ENCODE peak calls at places on chromosome X, in seven cellular contexts. One of them, this sample, is unnamed.

GRCh38 chrX:119406739-119407138 is 7.6 kb downstream of the SLC25A43 start:
- DNase-seq in H1: no peak
- DNase-seq in HTR-8/SVneo: no peak
- DNase-seq in stimulated activated CD4-positive, alpha-beta T cell treated with anti-CD3 and anti-CD28 coated beads, Interleukin-4, amount 100 ng/mL, for 48 hours: no peak
- DNase-seq in activated naive CD4-positive, alpha-beta T cell treated with anti-CD3 and anti-CD28 coated beads, Interleukin-2, amount 50 U/mL, for 16 hours: no peak
- DNase-seq in occipital lobe: no peak
- DNase-seq in NCI-H146: no peak
- DNase-seq in this sample: no peak

GRCh38 chrX:130091976-130092522 is 18.2 kb downstream of the ELF4 start:
- DNase-seq in H1: no peak
- DNase-seq in HTR-8/SVneo: no peak
- DNase-seq in stimulated activated CD4-positive, alpha-beta T cell treated with anti-CD3 and anti-CD28 coated beads, Interleukin-4, amount 100 ng/mL, for 48 hours: peak
- DNase-seq in activated naive CD4-positive, alpha-beta T cell treated with anti-CD3 and anti-CD28 coated beads, Interleukin-2, amount 50 U/mL, for 16 hours: peak
- DNase-seq in occipital lobe: no peak
- DNase-seq in NCI-H146: peak
- DNase-seq in this sample: peak

GRCh38 chrX:110449312-110449711 is 90.7 kb downstream of the RTL9 start:
- DNase-seq in H1: no peak
- DNase-seq in HTR-8/SVneo: no peak
- DNase-seq in stimulated activated CD4-positive, alpha-beta T cell treated with anti-CD3 and anti-CD28 coated beads, Interleukin-4, amount 100 ng/mL, for 48 hours: no peak
- DNase-seq in activated naive CD4-positive, alpha-beta T cell treated with anti-CD3 and anti-CD28 coated beads, Interleukin-2, amount 50 U/mL, for 16 hours: no peak
- DNase-seq in occipital lobe: no peak
- DNase-seq in NCI-H146: no peak
- DNase-seq in this sample: no peak

GRCh38 chrX:120485562-120486520 is 16.7 kb upstream of the LAMP2 start:
- DNase-seq in H1: peak
- DNase-seq in HTR-8/SVneo: peak
- DNase-seq in stimulated activated CD4-positive, alpha-beta T cell treated with anti-CD3 and anti-CD28 coated beads, Interleukin-4, amount 100 ng/mL, for 48 hours: peak
- DNase-seq in activated naive CD4-positive, alpha-beta T cell treated with anti-CD3 and anti-CD28 coated beads, Interleukin-2, amount 50 U/mL, for 16 hours: peak
- DNase-seq in occipital lobe: peak
- DNase-seq in NCI-H146: peak
- DNase-seq in this sample: peak

GRCh38 chrX:23333842-23334535 is 660 bp upstream of the PTCHD1 start:
- DNase-seq in H1: peak
- DNase-seq in HTR-8/SVneo: no peak
- DNase-seq in stimulated activated CD4-positive, alpha-beta T cell treated with anti-CD3 and anti-CD28 coated beads, Interleukin-4, amount 100 ng/mL, for 48 hours: no peak
- DNase-seq in activated naive CD4-positive, alpha-beta T cell treated with anti-CD3 and anti-CD28 coated beads, Interleukin-2, amount 50 U/mL, for 16 hours: no peak
- DNase-seq in occipital lobe: no peak
- DNase-seq in NCI-H146: peak
- DNase-seq in this sample: no peak

GRCh38 chrX:132491191-132491590 is 2.4 kb upstream of the MBNL3 start:
- DNase-seq in H1: no peak
- DNase-seq in HTR-8/SVneo: no peak
- DNase-seq in stimulated activated CD4-positive, alpha-beta T cell treated with anti-CD3 and anti-CD28 coated beads, Interleukin-4, amount 100 ng/mL, for 48 hours: no peak
- DNase-seq in activated naive CD4-positive, alpha-beta T cell treated with anti-CD3 and anti-CD28 coated beads, Interleukin-2, amount 50 U/mL, for 16 hours: no peak
- DNase-seq in occipital lobe: no peak
- DNase-seq in NCI-H146: peak
- DNase-seq in this sample: no peak

GRCh38 chrX:72101597-72102037 is 30.1 kb downstream of the RTL5 start:
- DNase-seq in H1: no peak
- DNase-seq in HTR-8/SVneo: no peak
- DNase-seq in stimulated activated CD4-positive, alpha-beta T cell treated with anti-CD3 and anti-CD28 coated beads, Interleukin-4, amount 100 ng/mL, for 48 hours: no peak
- DNase-seq in activated naive CD4-positive, alpha-beta T cell treated with anti-CD3 and anti-CD28 coated beads, Interleukin-2, amount 50 U/mL, for 16 hours: no peak
- DNase-seq in occipital lobe: no peak
- DNase-seq in NCI-H146: no peak
- DNase-seq in this sample: no peak

GRCh38 chrX:3680459-3680858 is 33.0 kb downstream of the PRKX start:
- DNase-seq in H1: no peak
- DNase-seq in HTR-8/SVneo: no peak
- DNase-seq in stimulated activated CD4-positive, alpha-beta T cell treated with anti-CD3 and anti-CD28 coated beads, Interleukin-4, amount 100 ng/mL, for 48 hours: no peak
- DNase-seq in activated naive CD4-positive, alpha-beta T cell treated with anti-CD3 and anti-CD28 coated beads, Interleukin-2, amount 50 U/mL, for 16 hours: no peak
- DNase-seq in occipital lobe: no peak
- DNase-seq in NCI-H146: no peak
- DNase-seq in this sample: no peak

GRCh38 chrX:54043084-54043483 is 1.2 kb downstream of the PHF8 start:
- DNase-seq in H1: no peak
- DNase-seq in HTR-8/SVneo: no peak
- DNase-seq in stimulated activated CD4-positive, alpha-beta T cell treated with anti-CD3 and anti-CD28 coated beads, Interleukin-4, amount 100 ng/mL, for 48 hours: no peak
- DNase-seq in activated naive CD4-positive, alpha-beta T cell treated with anti-CD3 and anti-CD28 coated beads, Interleukin-2, amount 50 U/mL, for 16 hours: no peak
- DNase-seq in occipital lobe: no peak
- DNase-seq in NCI-H146: no peak
- DNase-seq in this sample: no peak

GRCh38 chrX:39442332-39442731 is 641.1 kb downstream of the MID1IP1 start:
- DNase-seq in H1: no peak
- DNase-seq in HTR-8/SVneo: no peak
- DNase-seq in stimulated activated CD4-positive, alpha-beta T cell treated with anti-CD3 and anti-CD28 coated beads, Interleukin-4, amount 100 ng/mL, for 48 hours: no peak
- DNase-seq in activated naive CD4-positive, alpha-beta T cell treated with anti-CD3 and anti-CD28 coated beads, Interleukin-2, amount 50 U/mL, for 16 hours: no peak
- DNase-seq in occipital lobe: no peak
- DNase-seq in NCI-H146: no peak
- DNase-seq in this sample: no peak

GRCh38 chrX:2474280-2474962 is 26.4 kb downstream of the DHRSX start:
- DNase-seq in H1: peak
- DNase-seq in HTR-8/SVneo: no peak
- DNase-seq in stimulated activated CD4-positive, alpha-beta T cell treated with anti-CD3 and anti-CD28 coated beads, Interleukin-4, amount 100 ng/mL, for 48 hours: no peak
- DNase-seq in activated naive CD4-positive, alpha-beta T cell treated with anti-CD3 and anti-CD28 coated beads, Interleukin-2, amount 50 U/mL, for 16 hours: no peak
- DNase-seq in occipital lobe: no peak
- DNase-seq in NCI-H146: no peak
- DNase-seq in this sample: no peak

GRCh38 chrX:44935640-44936039 is 62.7 kb downstream of the KDM6A start:
- DNase-seq in H1: no peak
- DNase-seq in HTR-8/SVneo: no peak
- DNase-seq in stimulated activated CD4-positive, alpha-beta T cell treated with anti-CD3 and anti-CD28 coated beads, Interleukin-4, amount 100 ng/mL, for 48 hours: no peak
- DNase-seq in activated naive CD4-positive, alpha-beta T cell treated with anti-CD3 and anti-CD28 coated beads, Interleukin-2, amount 50 U/mL, for 16 hours: no peak
- DNase-seq in occipital lobe: no peak
- DNase-seq in NCI-H146: no peak
- DNase-seq in this sample: no peak

GRCh38 chrX:154513662-154514204 is 2.3 kb downstream of the FAM3A start:
- DNase-seq in H1: no peak
- DNase-seq in HTR-8/SVneo: no peak
- DNase-seq in stimulated activated CD4-positive, alpha-beta T cell treated with anti-CD3 and anti-CD28 coated beads, Interleukin-4, amount 100 ng/mL, for 48 hours: no peak
- DNase-seq in activated naive CD4-positive, alpha-beta T cell treated with anti-CD3 and anti-CD28 coated beads, Interleukin-2, amount 50 U/mL, for 16 hours: no peak
- DNase-seq in occipital lobe: no peak
- DNase-seq in NCI-H146: no peak
- DNase-seq in this sample: no peak

GRCh38 chrX:122272011-122272410 is 912.1 kb upstream of the GRIA3 start:
- DNase-seq in H1: no peak
- DNase-seq in HTR-8/SVneo: no peak
- DNase-seq in stimulated activated CD4-positive, alpha-beta T cell treated with anti-CD3 and anti-CD28 coated beads, Interleukin-4, amount 100 ng/mL, for 48 hours: no peak
- DNase-seq in activated naive CD4-positive, alpha-beta T cell treated with anti-CD3 and anti-CD28 coated beads, Interleukin-2, amount 50 U/mL, for 16 hours: no peak
- DNase-seq in occipital lobe: no peak
- DNase-seq in NCI-H146: no peak
- DNase-seq in this sample: no peak

GRCh38 chrX:37918703-37919102 is 71.3 kb upstream of the DYNLT3 start:
- DNase-seq in H1: no peak
- DNase-seq in HTR-8/SVneo: no peak
- DNase-seq in stimulated activated CD4-positive, alpha-beta T cell treated with anti-CD3 and anti-CD28 coated beads, Interleukin-4, amount 100 ng/mL, for 48 hours: no peak
- DNase-seq in activated naive CD4-positive, alpha-beta T cell treated with anti-CD3 and anti-CD28 coated beads, Interleukin-2, amount 50 U/mL, for 16 hours: no peak
- DNase-seq in occipital lobe: no peak
- DNase-seq in NCI-H146: no peak
- DNase-seq in this sample: no peak

GRCh38 chrX:66833426-66833825 is 194.5 kb upstream of the EDA2R start:
- DNase-seq in H1: no peak
- DNase-seq in HTR-8/SVneo: no peak
- DNase-seq in stimulated activated CD4-positive, alpha-beta T cell treated with anti-CD3 and anti-CD28 coated beads, Interleukin-4, amount 100 ng/mL, for 48 hours: no peak
- DNase-seq in activated naive CD4-positive, alpha-beta T cell treated with anti-CD3 and anti-CD28 coated beads, Interleukin-2, amount 50 U/mL, for 16 hours: no peak
- DNase-seq in occipital lobe: no peak
- DNase-seq in NCI-H146: no peak
- DNase-seq in this sample: peak

GRCh38 chrX:9352683-9353430 is 112.0 kb upstream of the TBL1X start:
- DNase-seq in H1: no peak
- DNase-seq in HTR-8/SVneo: no peak
- DNase-seq in stimulated activated CD4-positive, alpha-beta T cell treated with anti-CD3 and anti-CD28 coated beads, Interleukin-4, amount 100 ng/mL, for 48 hours: no peak
- DNase-seq in activated naive CD4-positive, alpha-beta T cell treated with anti-CD3 and anti-CD28 coated beads, Interleukin-2, amount 50 U/mL, for 16 hours: peak
- DNase-seq in occipital lobe: peak
- DNase-seq in NCI-H146: no peak
- DNase-seq in this sample: no peak

GRCh38 chrX:136691028-136691809 is 43.3 kb downstream of the CD40LG start:
- DNase-seq in H1: no peak
- DNase-seq in HTR-8/SVneo: no peak
- DNase-seq in stimulated activated CD4-positive, alpha-beta T cell treated with anti-CD3 and anti-CD28 coated beads, Interleukin-4, amount 100 ng/mL, for 48 hours: no peak
- DNase-seq in activated naive CD4-positive, alpha-beta T cell treated with anti-CD3 and anti-CD28 coated beads, Interleukin-2, amount 50 U/mL, for 16 hours: no peak
- DNase-seq in occipital lobe: no peak
- DNase-seq in NCI-H146: no peak
- DNase-seq in this sample: no peak

GRCh38 chrX:115147220-115147619 is 42.0 kb upstream of the RBMXL3 start:
- DNase-seq in H1: no peak
- DNase-seq in HTR-8/SVneo: peak
- DNase-seq in stimulated activated CD4-positive, alpha-beta T cell treated with anti-CD3 and anti-CD28 coated beads, Interleukin-4, amount 100 ng/mL, for 48 hours: no peak
- DNase-seq in activated naive CD4-positive, alpha-beta T cell treated with anti-CD3 and anti-CD28 coated beads, Interleukin-2, amount 50 U/mL, for 16 hours: no peak
- DNase-seq in occipital lobe: no peak
- DNase-seq in NCI-H146: no peak
- DNase-seq in this sample: no peak

GRCh38 chrX:43589735-43590515 is 66.2 kb upstream of the MAOA start:
- DNase-seq in H1: no peak
- DNase-seq in HTR-8/SVneo: no peak
- DNase-seq in stimulated activated CD4-positive, alpha-beta T cell treated with anti-CD3 and anti-CD28 coated beads, Interleukin-4, amount 100 ng/mL, for 48 hours: no peak
- DNase-seq in activated naive CD4-positive, alpha-beta T cell treated with anti-CD3 and anti-CD28 coated beads, Interleukin-2, amount 50 U/mL, for 16 hours: no peak
- DNase-seq in occipital lobe: no peak
- DNase-seq in NCI-H146: no peak
- DNase-seq in this sample: no peak

GRCh38 chrX:141791856-141792255 is 46.3 kb upstream of the MAGEC3 start:
- DNase-seq in H1: no peak
- DNase-seq in HTR-8/SVneo: no peak
- DNase-seq in stimulated activated CD4-positive, alpha-beta T cell treated with anti-CD3 and anti-CD28 coated beads, Interleukin-4, amount 100 ng/mL, for 48 hours: no peak
- DNase-seq in activated naive CD4-positive, alpha-beta T cell treated with anti-CD3 and anti-CD28 coated beads, Interleukin-2, amount 50 U/mL, for 16 hours: no peak
- DNase-seq in occipital lobe: no peak
- DNase-seq in NCI-H146: no peak
- DNase-seq in this sample: no peak

GRCh38 chrX:107686792-107687191 is 58.5 kb downstream of the PRPS1 start:
- DNase-seq in H1: no peak
- DNase-seq in HTR-8/SVneo: peak
- DNase-seq in stimulated activated CD4-positive, alpha-beta T cell treated with anti-CD3 and anti-CD28 coated beads, Interleukin-4, amount 100 ng/mL, for 48 hours: no peak
- DNase-seq in activated naive CD4-positive, alpha-beta T cell treated with anti-CD3 and anti-CD28 coated beads, Interleukin-2, amount 50 U/mL, for 16 hours: no peak
- DNase-seq in occipital lobe: no peak
- DNase-seq in NCI-H146: no peak
- DNase-seq in this sample: no peak

GRCh38 chrX:154749856-154750255 is 1.0 kb downstream of the GAB3 start:
- DNase-seq in H1: no peak
- DNase-seq in HTR-8/SVneo: no peak
- DNase-seq in stimulated activated CD4-positive, alpha-beta T cell treated with anti-CD3 and anti-CD28 coated beads, Interleukin-4, amount 100 ng/mL, for 48 hours: no peak
- DNase-seq in activated naive CD4-positive, alpha-beta T cell treated with anti-CD3 and anti-CD28 coated beads, Interleukin-2, amount 50 U/mL, for 16 hours: no peak
- DNase-seq in occipital lobe: no peak
- DNase-seq in NCI-H146: no peak
- DNase-seq in this sample: no peak

GRCh38 chrX:140273921-140274320 is 230.9 kb downstream of the SOX3 start:
- DNase-seq in H1: no peak
- DNase-seq in HTR-8/SVneo: no peak
- DNase-seq in stimulated activated CD4-positive, alpha-beta T cell treated with anti-CD3 and anti-CD28 coated beads, Interleukin-4, amount 100 ng/mL, for 48 hours: no peak
- DNase-seq in activated naive CD4-positive, alpha-beta T cell treated with anti-CD3 and anti-CD28 coated beads, Interleukin-2, amount 50 U/mL, for 16 hours: no peak
- DNase-seq in occipital lobe: no peak
- DNase-seq in NCI-H146: no peak
- DNase-seq in this sample: no peak

GRCh38 chrX:145816607-145817298 is 876 bp upstream of the SLITRK2 start:
- DNase-seq in H1: no peak
- DNase-seq in HTR-8/SVneo: no peak
- DNase-seq in stimulated activated CD4-positive, alpha-beta T cell treated with anti-CD3 and anti-CD28 coated beads, Interleukin-4, amount 100 ng/mL, for 48 hours: no peak
- DNase-seq in activated naive CD4-positive, alpha-beta T cell treated with anti-CD3 and anti-CD28 coated beads, Interleukin-2, amount 50 U/mL, for 16 hours: no peak
- DNase-seq in occipital lobe: no peak
- DNase-seq in NCI-H146: no peak
- DNase-seq in this sample: no peak

GRCh38 chrX:56764153-56764974 is 35.3 kb downstream of the NBDY start:
- DNase-seq in H1: peak
- DNase-seq in HTR-8/SVneo: peak
- DNase-seq in stimulated activated CD4-positive, alpha-beta T cell treated with anti-CD3 and anti-CD28 coated beads, Interleukin-4, amount 100 ng/mL, for 48 hours: no peak
- DNase-seq in activated naive CD4-positive, alpha-beta T cell treated with anti-CD3 and anti-CD28 coated beads, Interleukin-2, amount 50 U/mL, for 16 hours: peak
- DNase-seq in occipital lobe: no peak
- DNase-seq in NCI-H146: no peak
- DNase-seq in this sample: no peak

GRCh38 chrX:104565791-104566687 is at the start of gene IL1RAPL2:
- DNase-seq in H1: peak
- DNase-seq in HTR-8/SVneo: no peak
- DNase-seq in stimulated activated CD4-positive, alpha-beta T cell treated with anti-CD3 and anti-CD28 coated beads, Interleukin-4, amount 100 ng/mL, for 48 hours: no peak
- DNase-seq in activated naive CD4-positive, alpha-beta T cell treated with anti-CD3 and anti-CD28 coated beads, Interleukin-2, amount 50 U/mL, for 16 hours: no peak
- DNase-seq in occipital lobe: no peak
- DNase-seq in NCI-H146: peak
- DNase-seq in this sample: no peak